ENCODE peak calls at places on chromosomes 16 and 17, in nine cellular contexts. S, N, D, G, Z, F, W, T and L are unnamed samples.

GRCh38 chr16:10683160-10683559 is 11.6 kb downstream of the TEKT5 start:
- DNase-seq in T (peak; percentile 15), W (no peak), Z (no peak), S (peak; percentile 59), F (no peak), D (no peak), N (no peak), G (no peak), L (peak; percentile 93)

GRCh38 chr17:39684369-39685043 is 3.4 kb downstream of the PGAP3 start:
- DNase-seq in G (no peak), Z (no peak), W (no peak), F (peak; percentile 40), D (no peak), N (no peak), S (no peak), T (no peak), L (no peak)

GRCh38 chr16:58176608-58177346 is 21.1 kb downstream of the CSNK2A2 start:
- DNase-seq in N (no peak), W (no peak), G (no peak), S (no peak), Z (no peak), T (no peak), D (no peak), F (no peak), L (no peak)

GRCh38 chr17:71522383-71522782 is 598.4 kb upstream of the SOX9 start:
- DNase-seq in F (no peak), Z (no peak), T (no peak), W (no peak), G (no peak), D (no peak), N (no peak), S (peak; percentile 15), L (no peak)

GRCh38 chr17:70642059-70642458 is 472.7 kb downstream of the KCNJ2 start:
- DNase-seq in D (no peak), Z (no peak), G (no peak), N (no peak), S (no peak), F (no peak), W (no peak), T (no peak), L (no peak)

GRCh38 chr16:21599994-21600773 is 807 bp downstream of the METTL9 start:
- DNase-seq in W (no peak), F (peak; percentile 70), T (no peak), S (peak; percentile 82), N (peak; percentile 48), D (no peak), G (peak; percentile 11), Z (peak; percentile 27), L (no peak)

GRCh38 chr17:10062757-10063385 is 135.5 kb downstream of the GAS7 start:
- DNase-seq in W (no peak), D (no peak), Z (no peak), S (no peak), F (no peak), G (no peak), N (no peak), T (no peak), L (no peak)

GRCh38 chr17:43660816-43661493 is 767 bp downstream of the MEOX1 start:
- DNase-seq in D (no peak), S (no peak), T (no peak), Z (no peak), W (no peak), N (no peak), F (no peak), G (no peak), L (no peak)

GRCh38 chr16:30478766-30479478 is 6.4 kb downstream of the ITGAL start:
- DNase-seq in G (no peak), W (no peak), F (no peak), T (no peak), N (no peak), S (no peak), Z (no peak), D (no peak), L (no peak)

GRCh38 chr17:61584866-61585265 is 6.2 kb downstream of the NACA2 start:
- DNase-seq in N (no peak), D (no peak), Z (no peak), G (no peak), T (no peak), S (no peak), W (no peak), F (no peak), L (no peak)

DNA sequence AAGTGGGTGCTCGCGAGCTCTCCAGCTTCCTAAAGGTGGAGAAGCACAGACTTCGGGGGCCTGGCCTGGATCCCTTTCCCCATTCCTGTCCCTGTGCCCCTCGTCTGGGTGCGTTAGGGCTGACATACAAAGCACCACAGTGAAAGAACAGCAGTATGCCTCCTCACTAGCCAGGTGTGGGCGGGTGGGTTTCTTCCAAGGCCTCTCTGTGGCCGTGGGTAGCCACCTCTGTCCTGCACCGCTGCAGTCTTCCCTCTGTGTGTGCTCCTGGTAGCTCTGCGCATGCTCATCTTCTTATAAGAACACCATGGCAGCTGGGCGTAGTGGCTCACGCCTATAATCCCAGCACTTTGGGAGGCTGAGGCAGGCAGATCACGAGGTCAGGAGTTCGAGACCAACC is 1.9 kb upstream of the STH start:
- DNase-seq in Z (no peak), S (no peak), N (peak; percentile 30), G (no peak), T (no peak), W (no peak), F (no peak), D (no peak), L (no peak)
- H3K9me3 ChIP-seq in Z (no peaks in the 10 kb centered on the region), S (no peaks in the 10 kb centered on the region), N (no peaks in the 10 kb centered on the region), G (no peaks in the 10 kb centered on the region), T (no peaks in the 10 kb centered on the region), W (no peaks in the 10 kb centered on the region), F (no peaks in the 10 kb centered on the region), D (no peaks in the 10 kb centered on the region), L (no peaks in the 10 kb centered on the region)

DNA sequence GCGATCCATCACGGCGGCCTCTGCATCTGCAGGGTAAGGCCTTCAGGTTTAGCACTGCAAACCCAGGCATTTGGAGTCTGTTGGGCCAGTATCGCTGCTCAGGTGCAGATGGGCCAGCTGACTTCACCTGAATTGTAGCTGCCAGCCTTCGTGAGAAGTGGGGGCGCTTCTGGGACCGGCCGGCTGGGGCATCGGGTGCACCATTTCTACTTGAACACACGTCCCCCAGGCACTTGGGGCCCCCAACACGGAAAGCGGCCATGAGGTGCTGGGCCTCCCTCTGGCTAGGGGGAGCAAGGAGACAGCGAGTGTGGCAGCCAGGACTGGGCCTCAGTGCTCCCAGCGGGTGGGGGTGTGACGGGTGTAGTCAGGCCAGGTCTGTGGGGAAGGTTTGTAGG is 767.6 kb downstream of the KCNJ18 start:
- DNase-seq in F (no peak), G (no peak), W (no peak), T (no peak), Z (no peak), N (no peak), D (no peak), S (no peak), L (no peak)
- H3K9me3 ChIP-seq in F (peaks cover 2% of the 10 kb centered on the region), G (no peaks in the 10 kb centered on the region), W (no peaks in the 10 kb centered on the region), T (no peaks in the 10 kb centered on the region), Z (no peaks in the 10 kb centered on the region), N (no peaks in the 10 kb centered on the region), D (peaks cover 31% of the 10 kb centered on the region), S (peaks cover 11% of the 10 kb centered on the region), L (no peaks in the 10 kb centered on the region)

GRCh38 chr16:17222756-17223411 is 247.9 kb downstream of the XYLT1 start:
- DNase-seq in S (no peak), W (no peak), N (no peak), G (no peak), D (no peak), T (no peak), Z (no peak), F (no peak), L (no peak)
- H3K9me3 ChIP-seq in S (no peaks in the 10 kb centered on the region), W (no peaks in the 10 kb centered on the region), N (no peaks in the 10 kb centered on the region), G (no peaks in the 10 kb centered on the region), D (no peaks in the 10 kb centered on the region), T (no peaks in the 10 kb centered on the region), Z (no peaks in the 10 kb centered on the region), F (no peaks in the 10 kb centered on the region), L (no peaks in the 10 kb centered on the region)

DNA sequence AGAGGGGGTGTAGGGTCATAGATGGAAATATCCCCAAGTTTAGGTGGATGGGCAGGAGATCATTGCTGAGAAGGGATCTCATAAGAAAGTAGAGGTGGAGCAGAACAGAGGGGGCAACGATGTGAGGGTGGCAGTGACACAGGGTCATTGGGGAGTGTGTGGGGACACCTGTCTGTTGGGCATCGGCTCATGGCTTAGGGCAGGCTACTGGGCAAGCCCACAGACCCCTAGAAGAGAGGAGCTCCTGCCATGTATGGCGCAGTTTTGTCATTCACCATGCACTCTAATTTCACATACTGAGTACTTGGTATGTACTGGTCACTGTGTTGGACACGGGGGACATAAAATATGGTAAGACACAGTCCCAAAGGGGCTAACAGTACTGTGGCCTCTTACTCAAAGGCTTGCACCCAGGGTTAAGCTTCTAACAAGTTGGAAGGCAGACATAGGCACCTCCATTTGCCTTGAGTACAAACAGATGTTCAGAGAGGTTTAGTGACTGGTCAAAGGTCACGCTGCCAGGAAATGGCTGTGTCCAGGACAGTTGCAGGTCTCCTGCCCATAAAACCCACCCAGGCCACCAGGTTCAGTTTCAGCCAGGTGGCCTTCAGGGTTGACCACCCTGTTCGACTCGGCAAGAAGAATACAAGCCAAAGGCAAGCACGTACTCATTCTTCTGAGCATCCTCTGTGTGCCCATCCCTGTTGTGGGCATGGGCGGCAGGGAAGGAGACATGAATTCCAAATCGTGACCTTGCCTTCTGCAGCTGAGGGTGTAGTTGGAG is 580.2 kb downstream of the KCNJ18 start:
- DNase-seq in T (no peak), S (no peak), Z (no peak), N (no peak), G (no peak), D (no peak), W (no peak), F (no peak), L (no peak)
- H3K9me3 ChIP-seq in T (no peaks in the 10 kb centered on the region), S (peaks cover 22% of the 10 kb centered on the region), Z (no peaks in the 10 kb centered on the region), N (no peaks in the 10 kb centered on the region), G (no peaks in the 10 kb centered on the region), D (peaks cover 58% of the 10 kb centered on the region), W (no peaks in the 10 kb centered on the region), F (no peaks in the 10 kb centered on the region), L (no peaks in the 10 kb centered on the region)

GRCh38 chr17:5182597-5183409 is 8.9 kb downstream of the ZNF594 start:
- DNase-seq in N (no peak), S (no peak), W (no peak), D (no peak), T (no peak), Z (no peak), F (no peak), G (no peak), L (no peak)
- H3K9me3 ChIP-seq in N (peaks cover 82% of the 10 kb centered on the region), S (peaks cover 95% of the 10 kb centered on the region), W (peaks cover 19% of the 10 kb centered on the region), D (peaks cover 74% of the 10 kb centered on the region), T (no peaks in the 10 kb centered on the region), Z (peaks cover 100% of the 10 kb centered on the region), F (peaks cover 47% of the 10 kb centered on the region), G (peaks cover 18% of the 10 kb centered on the region), L (peaks cover 78% of the 10 kb centered on the region)

GRCh38 chr17:52740006-52740405 is 581.5 kb upstream of the CA10 start:
- DNase-seq in Z (no peak), D (no peak), F (no peak), G (no peak), W (no peak), T (no peak), S (no peak), N (no peak), L (no peak)

DNA sequence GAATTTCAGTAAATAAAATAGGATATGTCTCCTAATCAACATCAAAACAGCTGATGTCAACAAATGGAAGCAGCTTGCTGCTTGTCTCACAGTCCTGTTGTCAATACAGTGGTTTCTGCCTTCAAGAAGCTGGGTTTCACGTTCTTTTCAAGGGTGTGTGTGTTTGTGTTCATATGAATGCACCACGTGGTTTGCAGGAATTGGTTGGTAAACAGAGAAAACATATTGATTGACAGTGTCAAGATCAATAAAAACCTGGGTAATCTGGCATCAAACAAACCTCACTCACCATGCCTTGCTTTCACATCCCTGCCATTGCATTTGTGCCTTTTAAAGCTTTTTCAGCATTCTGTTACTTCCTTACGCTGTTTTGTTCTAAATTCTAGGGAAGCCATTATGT is 585.7 kb upstream of the CA10 start:
- DNase-seq in D (no peak), T (no peak), S (no peak), W (no peak), Z (no peak), G (no peak), F (no peak), N (no peak), L (no peak)
- H3K9me3 ChIP-seq in D (no peaks in the 10 kb centered on the region), T (no peaks in the 10 kb centered on the region), S (no peaks in the 10 kb centered on the region), W (no peaks in the 10 kb centered on the region), Z (no peaks in the 10 kb centered on the region), G (no peaks in the 10 kb centered on the region), F (no peaks in the 10 kb centered on the region), N (no peaks in the 10 kb centered on the region), L (no peaks in the 10 kb centered on the region)